ENCODE peak calls at places on chromosomes 1 and 21, in ten cellular contexts. One of them, this sample, is unnamed.

GRCh38 chr1:199851453-199851852 is 176.1 kb upstream of the NR5A2 start:
- DNase-seq in ovary: no peak
- DNase-seq in HFFc6: no peak
- DNase-seq in endothelial cell: no peak
- DNase-seq in brain microvascular endothelial cell: no peak
- DNase-seq in Calu3: no peak
- DNase-seq in right lobe of liver: no peak
- DNase-seq in tibial artery: no peak
- DNase-seq in BJ: no peak
- DNase-seq in thoracic aorta: no peak
- DNase-seq in this sample: no peak

GRCh38 chr1:18637553-18637960 is 6.9 kb downstream of the PAX7 start:
- DNase-seq in ovary: no peak
- DNase-seq in HFFc6: no peak
- DNase-seq in endothelial cell: peak
- DNase-seq in brain microvascular endothelial cell: no peak
- DNase-seq in Calu3: no peak
- DNase-seq in right lobe of liver: no peak
- DNase-seq in tibial artery: no peak
- DNase-seq in BJ: no peak
- DNase-seq in thoracic aorta: no peak
- DNase-seq in this sample: peak

GRCh38 chr1:201990427-201990826 is 8.0 kb downstream of the RNPEP start:
- DNase-seq in ovary: no peak
- DNase-seq in HFFc6: no peak
- DNase-seq in endothelial cell: no peak
- DNase-seq in brain microvascular endothelial cell: no peak
- DNase-seq in Calu3: no peak
- DNase-seq in right lobe of liver: no peak
- DNase-seq in tibial artery: peak
- DNase-seq in BJ: no peak
- DNase-seq in thoracic aorta: no peak
- DNase-seq in this sample: no peak

GRCh38 chr1:29649375-29650040 is 413.2 kb downstream of the PTPRU start:
- DNase-seq in ovary: no peak
- DNase-seq in HFFc6: peak
- DNase-seq in endothelial cell: no peak
- DNase-seq in brain microvascular endothelial cell: no peak
- DNase-seq in Calu3: peak
- DNase-seq in right lobe of liver: no peak
- DNase-seq in tibial artery: peak
- DNase-seq in BJ: no peak
- DNase-seq in thoracic aorta: no peak
- DNase-seq in this sample: no peak

GRCh38 chr21:27818847-27819246 is 852.0 kb upstream of the ADAMTS5 start:
- DNase-seq in ovary: no peak
- DNase-seq in HFFc6: no peak
- DNase-seq in endothelial cell: no peak
- DNase-seq in brain microvascular endothelial cell: no peak
- DNase-seq in Calu3: peak
- DNase-seq in right lobe of liver: no peak
- DNase-seq in tibial artery: no peak
- DNase-seq in BJ: no peak
- DNase-seq in thoracic aorta: no peak
- DNase-seq in this sample: no peak

GRCh38 chr1:156154317-156154749 is 948 bp downstream of the SEMA4A start:
- DNase-seq in ovary: no peak
- DNase-seq in HFFc6: no peak
- DNase-seq in endothelial cell: no peak
- DNase-seq in brain microvascular endothelial cell: no peak
- DNase-seq in Calu3: no peak
- DNase-seq in right lobe of liver: peak
- DNase-seq in tibial artery: no peak
- DNase-seq in BJ: no peak
- DNase-seq in thoracic aorta: no peak
- DNase-seq in this sample: peak

GRCh38 chr1:8351693-8352470 is 34.0 kb downstream of the SLC45A1 start:
- DNase-seq in ovary: no peak
- DNase-seq in HFFc6: no peak
- DNase-seq in endothelial cell: peak
- DNase-seq in brain microvascular endothelial cell: no peak
- DNase-seq in Calu3: peak
- DNase-seq in right lobe of liver: no peak
- DNase-seq in tibial artery: no peak
- DNase-seq in BJ: no peak
- DNase-seq in thoracic aorta: no peak
- DNase-seq in this sample: no peak

GRCh38 chr1:238664139-238664538 is 722.2 kb upstream of the CHRM3 start:
- DNase-seq in ovary: no peak
- DNase-seq in HFFc6: no peak
- DNase-seq in endothelial cell: no peak
- DNase-seq in brain microvascular endothelial cell: no peak
- DNase-seq in Calu3: no peak
- DNase-seq in right lobe of liver: no peak
- DNase-seq in tibial artery: no peak
- DNase-seq in BJ: no peak
- DNase-seq in thoracic aorta: no peak
- DNase-seq in this sample: no peak

GRCh38 chr21:44517175-44517899 is 22.7 kb downstream of the KRTAP10-1 start:
- DNase-seq in ovary: no peak
- DNase-seq in HFFc6: no peak
- DNase-seq in endothelial cell: no peak
- DNase-seq in brain microvascular endothelial cell: peak
- DNase-seq in Calu3: no peak
- DNase-seq in right lobe of liver: peak
- DNase-seq in tibial artery: no peak
- DNase-seq in BJ: no peak
- DNase-seq in thoracic aorta: no peak
- DNase-seq in this sample: no peak

GRCh38 chr1:180542530-180543171 is 16.1 kb upstream of the OVAAL start:
- DNase-seq in ovary: no peak
- DNase-seq in HFFc6: peak
- DNase-seq in endothelial cell: no peak
- DNase-seq in brain microvascular endothelial cell: peak
- DNase-seq in Calu3: no peak
- DNase-seq in right lobe of liver: no peak
- DNase-seq in tibial artery: no peak
- DNase-seq in BJ: no peak
- DNase-seq in thoracic aorta: peak
- DNase-seq in this sample: no peak

GRCh38 chr1:219072329-219072728 is 101.3 kb upstream of the LYPLAL1 start:
- DNase-seq in ovary: no peak
- DNase-seq in HFFc6: no peak
- DNase-seq in endothelial cell: no peak
- DNase-seq in brain microvascular endothelial cell: no peak
- DNase-seq in Calu3: no peak
- DNase-seq in right lobe of liver: no peak
- DNase-seq in tibial artery: no peak
- DNase-seq in BJ: no peak
- DNase-seq in thoracic aorta: no peak
- DNase-seq in this sample: no peak
- TF ChIP-seq CTCF in ovary: no peak
- TF ChIP-seq CTCF in HFFc6: no peak
- TF ChIP-seq CTCF in endothelial cell: no peak
- TF ChIP-seq CTCF in brain microvascular endothelial cell: no peak
- TF ChIP-seq CTCF in Calu3: no peak
- TF ChIP-seq CTCF in right lobe of liver: no peak
- TF ChIP-seq CTCF in tibial artery: no peak
- TF ChIP-seq CTCF in BJ: no peak
- TF ChIP-seq CTCF in thoracic aorta: no peak
- TF ChIP-seq CTCF in this sample: no peak

DNA sequence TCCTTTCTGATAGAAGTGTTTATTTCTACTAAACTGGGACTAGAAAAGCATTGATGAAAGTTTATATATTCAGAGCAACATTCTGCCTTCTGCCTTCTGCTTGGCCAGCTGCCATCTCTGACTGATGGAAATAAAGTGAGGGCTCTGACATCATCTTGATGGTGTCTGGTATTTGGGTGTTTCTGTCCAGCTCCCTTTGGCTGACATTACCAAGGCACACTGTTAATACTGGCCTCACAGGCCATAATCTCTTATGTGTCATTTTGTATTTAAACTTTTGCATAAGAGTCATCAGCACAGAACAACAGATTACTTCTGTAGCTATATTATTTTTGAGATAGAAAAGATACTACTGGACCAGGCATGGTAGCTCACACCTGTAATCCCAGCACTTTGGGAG is 216.9 kb downstream of the RYR2 start:
- DNase-seq in ovary: peak
- DNase-seq in HFFc6: no peak
- DNase-seq in endothelial cell: no peak
- DNase-seq in brain microvascular endothelial cell: no peak
- DNase-seq in Calu3: no peak
- DNase-seq in right lobe of liver: no peak
- DNase-seq in tibial artery: peak
- DNase-seq in BJ: no peak
- DNase-seq in thoracic aorta: peak
- DNase-seq in this sample: no peak
- TF ChIP-seq CTCF in ovary: no peak
- TF ChIP-seq CTCF in HFFc6: no peak
- TF ChIP-seq CTCF in endothelial cell: no peak
- TF ChIP-seq CTCF in brain microvascular endothelial cell: no peak
- TF ChIP-seq CTCF in Calu3: no peak
- TF ChIP-seq CTCF in right lobe of liver: no peak
- TF ChIP-seq CTCF in tibial artery: no peak
- TF ChIP-seq CTCF in BJ: no peak
- TF ChIP-seq CTCF in thoracic aorta: no peak
- TF ChIP-seq CTCF in this sample: no peak

DNA sequence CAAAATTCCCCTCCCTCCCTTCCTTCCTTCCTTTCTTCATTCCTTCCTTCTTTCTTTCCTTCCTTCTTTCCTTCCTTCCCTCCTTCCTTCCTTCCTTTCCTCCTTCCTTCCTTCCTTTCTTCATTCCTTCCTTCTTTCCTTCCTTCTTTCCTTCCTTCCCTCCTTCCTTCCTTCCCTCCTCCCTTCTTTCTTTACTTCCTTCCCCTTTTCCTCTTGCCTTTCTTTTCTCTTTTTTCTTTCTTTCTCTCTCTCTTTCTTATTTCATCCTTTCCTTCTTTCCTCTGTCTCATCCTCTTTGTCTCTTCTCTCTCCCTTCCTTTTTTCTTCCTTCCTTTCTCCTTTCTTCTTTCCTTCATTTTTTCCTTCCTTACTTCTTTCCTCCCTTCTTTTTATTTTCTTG is 171.9 kb upstream of the BRINP3 start:
- DNase-seq in ovary: no peak
- DNase-seq in HFFc6: no peak
- DNase-seq in endothelial cell: no peak
- DNase-seq in brain microvascular endothelial cell: no peak
- DNase-seq in Calu3: no peak
- DNase-seq in right lobe of liver: no peak
- DNase-seq in tibial artery: no peak
- DNase-seq in BJ: no peak
- DNase-seq in thoracic aorta: no peak
- DNase-seq in this sample: no peak
- TF ChIP-seq CTCF in ovary: no peak
- TF ChIP-seq CTCF in HFFc6: no peak
- TF ChIP-seq CTCF in endothelial cell: no peak
- TF ChIP-seq CTCF in brain microvascular endothelial cell: no peak
- TF ChIP-seq CTCF in Calu3: no peak
- TF ChIP-seq CTCF in right lobe of liver: no peak
- TF ChIP-seq CTCF in tibial artery: no peak
- TF ChIP-seq CTCF in BJ: no peak
- TF ChIP-seq CTCF in thoracic aorta: no peak
- TF ChIP-seq CTCF in this sample: no peak

GRCh38 chr1:110150330-110151174 is at the start of gene SLC6A17:
- DNase-seq in ovary: no peak
- DNase-seq in HFFc6: peak
- DNase-seq in endothelial cell: peak
- DNase-seq in brain microvascular endothelial cell: peak
- DNase-seq in Calu3: peak
- DNase-seq in right lobe of liver: no peak
- DNase-seq in tibial artery: peak
- DNase-seq in BJ: no peak
- DNase-seq in thoracic aorta: no peak
- DNase-seq in this sample: no peak
- TF ChIP-seq CTCF in ovary: no peak
- TF ChIP-seq CTCF in HFFc6: peak
- TF ChIP-seq CTCF in endothelial cell: peak
- TF ChIP-seq CTCF in brain microvascular endothelial cell: peak
- TF ChIP-seq CTCF in Calu3: no peak
- TF ChIP-seq CTCF in right lobe of liver: no peak
- TF ChIP-seq CTCF in tibial artery: peak
- TF ChIP-seq CTCF in BJ: peak
- TF ChIP-seq CTCF in thoracic aorta: no peak
- TF ChIP-seq CTCF in this sample: no peak

DNA sequence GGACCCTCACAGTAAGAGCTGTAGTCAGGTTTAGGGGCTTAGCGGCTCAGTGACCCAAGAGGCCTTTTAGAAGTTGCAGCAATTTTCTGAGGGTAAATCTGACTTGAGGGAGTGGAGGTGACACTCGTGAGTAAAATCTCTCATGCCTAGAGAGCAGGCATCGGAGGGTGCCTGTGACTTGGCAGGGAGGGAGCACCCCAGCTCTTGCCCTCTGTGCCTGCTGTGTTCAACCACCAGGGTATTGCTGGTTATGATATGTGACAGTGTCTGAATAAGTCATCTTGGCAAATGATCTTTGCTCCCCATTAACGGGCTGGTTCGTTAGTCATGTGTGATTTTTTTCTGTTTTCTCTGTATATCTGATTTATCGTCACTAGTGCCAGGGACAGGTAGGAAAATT is 5.9 kb downstream of the MAN1C1 start:
- DNase-seq in ovary: no peak
- DNase-seq in HFFc6: no peak
- DNase-seq in endothelial cell: no peak
- DNase-seq in brain microvascular endothelial cell: no peak
- DNase-seq in Calu3: no peak
- DNase-seq in right lobe of liver: no peak
- DNase-seq in tibial artery: no peak
- DNase-seq in BJ: no peak
- DNase-seq in thoracic aorta: no peak
- DNase-seq in this sample: no peak
- TF ChIP-seq CTCF in ovary: no peak
- TF ChIP-seq CTCF in HFFc6: no peak
- TF ChIP-seq CTCF in endothelial cell: no peak
- TF ChIP-seq CTCF in brain microvascular endothelial cell: no peak
- TF ChIP-seq CTCF in Calu3: no peak
- TF ChIP-seq CTCF in right lobe of liver: no peak
- TF ChIP-seq CTCF in tibial artery: no peak
- TF ChIP-seq CTCF in BJ: no peak
- TF ChIP-seq CTCF in thoracic aorta: no peak
- TF ChIP-seq CTCF in this sample: no peak

GRCh38 chr1:93734999-93735398 is 53.4 kb upstream of the BCAR3 start:
- DNase-seq in ovary: no peak
- DNase-seq in HFFc6: no peak
- DNase-seq in endothelial cell: no peak
- DNase-seq in brain microvascular endothelial cell: no peak
- DNase-seq in Calu3: peak
- DNase-seq in right lobe of liver: no peak
- DNase-seq in tibial artery: no peak
- DNase-seq in BJ: no peak
- DNase-seq in thoracic aorta: no peak
- DNase-seq in this sample: no peak
- TF ChIP-seq CTCF in ovary: no peak
- TF ChIP-seq CTCF in HFFc6: peak
- TF ChIP-seq CTCF in endothelial cell: no peak
- TF ChIP-seq CTCF in brain microvascular endothelial cell: peak
- TF ChIP-seq CTCF in Calu3: no peak
- TF ChIP-seq CTCF in right lobe of liver: no peak
- TF ChIP-seq CTCF in tibial artery: no peak
- TF ChIP-seq CTCF in BJ: peak
- TF ChIP-seq CTCF in thoracic aorta: no peak
- TF ChIP-seq CTCF in this sample: no peak

This sample was measured in GM20000.